ENCODE peak calls at places on chromosome 3, in five cellular contexts. W is HCT116, V is K562, H is H1, P is HepG2. C is an unnamed sample.
A peak's percentile ranks its signal among the peaks of the same experiment; 100 is the strongest.

GRCh38 chr3:171453175-171453868 is 6.9 kb downstream of the TNIK start:
- DNase-seq in W (no peak), V (peak; percentile 69), H (peak; percentile 83), P (no peak), C (no peak)

GRCh38 chr3:147699175-147699838 is 290.1 kb downstream of the ZIC1 start:
- DNase-seq in W (peak; percentile 3), V (no peak), H (no peak), P (no peak), C (no peak)

GRCh38 chr3:151751161-151751560 is 17.4 kb downstream of the AADACL2 start:
- DNase-seq in W (no peak), V (no peak), H (no peak), P (no peak), C (no peak)

GRCh38 chr3:18544135-18544534 is 119.0 kb upstream of the SATB1 start:
- DNase-seq in W (no peak), V (no peak), H (no peak), P (no peak), C (peak; percentile 16)

GRCh38 chr3:17645074-17645698 is 97.2 kb downstream of the TBC1D5 start:
- DNase-seq in W (peak; percentile 43), V (peak; percentile 75), H (no peak), P (peak; percentile 67), C (peak; percentile 28)

GRCh38 chr3:74370342-74370741 is 244.1 kb downstream of the CNTN3 start:
- DNase-seq in W (no peak), V (no peak), H (no peak), P (no peak), C (no peak)

GRCh38 chr3:156509209-156510174 is 45.4 kb downstream of the SSR3 start:
- DNase-seq in W (peak; percentile 37), V (peak; percentile 57), H (no peak), P (peak; percentile 18), C (peak; percentile 63)

GRCh38 chr3:159804726-159805410 is 183.8 kb upstream of the IL12A start:
- DNase-seq in W (peak; percentile 60), V (peak; percentile 65), H (peak; percentile 61), P (peak; percentile 73), C (peak; percentile 71)

GRCh38 chr3:33848624-33849347 is 50.4 kb downstream of the PDCD6IP start:
- DNase-seq in W (no peak), V (no peak), H (no peak), P (peak; percentile 43), C (no peak)

GRCh38 chr3:52197842-52198625 is at the start of gene ALAS1:
- DNase-seq in W (peak; percentile 65), V (peak; percentile 93), H (peak; percentile 98), P (peak; percentile 82), C (peak; percentile 99)

GRCh38 chr3:12967751-12968209 is 105.4 kb downstream of the IQSEC1 start:
- DNase-seq in W (peak; percentile 66), V (peak; percentile 92), H (peak; percentile 87), P (peak; percentile 88), C (peak; percentile 100)

GRCh38 chr3:16112910-16113504 is 61.5 kb upstream of the GALNT15 start:
- DNase-seq in W (no peak), V (no peak), H (no peak), P (no peak), C (no peak)

GRCh38 chr3:99817047-99817436 is 620 bp upstream of the CMSS1 start:
- DNase-seq in W (no peak), V (peak; percentile 26), H (peak; percentile 51), P (no peak), C (peak; percentile 38)

GRCh38 chr3:157662171-157662570 is 159.0 kb upstream of the VEPH1 start:
- DNase-seq in W (no peak), V (no peak), H (no peak), P (no peak), C (no peak)

GRCh38 chr3:194404365-194405140 is 5.5 kb upstream of the GP5 start:
- DNase-seq in W (peak; percentile 49), V (peak; percentile 73), H (no peak), P (peak; percentile 52), C (no peak)

GRCh38 chr3:145963111-145963510 is 197.9 kb downstream of the PLOD2 start:
- DNase-seq in W (no peak), V (no peak), H (no peak), P (no peak), C (no peak)

GRCh38 chr3:45701167-45701867 is 12.1 kb downstream of the SACM1L start:
- DNase-seq in W (no peak), V (no peak), H (no peak), P (no peak), C (no peak)

GRCh38 chr3:149603126-149604074 is 54.4 kb downstream of the WWTR1 start:
- DNase-seq in W (no peak), V (no peak), H (no peak), P (no peak), C (no peak)

GRCh38 chr3:70360985-70361384 is 48.5 kb upstream of the MDFIC2 start:
- DNase-seq in W (no peak), V (no peak), H (no peak), P (no peak), C (no peak)

GRCh38 chr3:16370872-16371740 is 106.1 kb downstream of the OXNAD1 start:
- DNase-seq in W (no peak), V (peak; percentile 12), H (no peak), P (no peak), C (no peak)

GRCh38 chr3:9746330-9746729 is 3.4 kb upstream of the OGG1 start:
- DNase-seq in W (no peak), V (no peak), H (no peak), P (no peak), C (no peak)

GRCh38 chr3:172179680-172180399 is 140.5 kb downstream of the FNDC3B start:
- DNase-seq in W (no peak), V (peak; percentile 60), H (no peak), P (peak; percentile 97), C (no peak)

GRCh38 chr3:9302425-9303181 is 53.2 kb upstream of the SRGAP3 start:
- DNase-seq in W (peak; percentile 56), V (peak; percentile 87), H (peak; percentile 93), P (peak; percentile 64), C (peak; percentile 88)

GRCh38 chr3:142152349-142152748 is 3.0 kb upstream of the TFDP2 start:
- DNase-seq in W (no peak), V (no peak), H (no peak), P (peak; percentile 27), C (peak; percentile 20)

GRCh38 chr3:14329116-14329830 is 73.1 kb upstream of the SLC6A6 start:
- DNase-seq in W (no peak), V (no peak), H (no peak), P (no peak), C (no peak)

DNA sequence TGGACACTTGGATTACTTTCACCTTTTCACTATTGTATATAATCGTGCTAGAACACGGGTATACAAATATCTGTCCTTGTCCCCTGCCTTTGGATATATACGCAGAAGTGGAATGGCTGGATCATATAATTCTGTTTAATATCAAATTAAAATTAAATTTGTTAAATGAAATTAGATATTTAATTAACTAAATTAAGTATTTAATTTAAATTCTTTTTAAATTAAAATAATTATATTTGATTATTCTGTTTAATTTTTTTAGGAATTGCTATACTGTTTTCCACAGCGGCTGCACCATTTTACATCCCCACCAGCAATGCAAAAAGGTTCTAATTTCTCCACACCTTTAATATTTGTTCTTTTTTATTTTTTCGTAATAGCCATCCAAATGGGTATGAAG is 84.3 kb downstream of the DOCK3 start:
- DNase-seq in W (no peak), V (no peak), H (no peak), P (no peak), C (no peak)
- TF ChIP-seq JUND in W (no peak), V (no peak), H (no peak), P (no peak), C (no peak)

GRCh38 chr3:134371542-134372324 is 2.5 kb downstream of the AMOTL2 start:
- DNase-seq in W (no peak), V (no peak), H (no peak), P (no peak), C (no peak)
- TF ChIP-seq CTCF in W (peak; percentile 21), V (no peak), H (no peak), P (no peak), C (peak; percentile 23)

DNA sequence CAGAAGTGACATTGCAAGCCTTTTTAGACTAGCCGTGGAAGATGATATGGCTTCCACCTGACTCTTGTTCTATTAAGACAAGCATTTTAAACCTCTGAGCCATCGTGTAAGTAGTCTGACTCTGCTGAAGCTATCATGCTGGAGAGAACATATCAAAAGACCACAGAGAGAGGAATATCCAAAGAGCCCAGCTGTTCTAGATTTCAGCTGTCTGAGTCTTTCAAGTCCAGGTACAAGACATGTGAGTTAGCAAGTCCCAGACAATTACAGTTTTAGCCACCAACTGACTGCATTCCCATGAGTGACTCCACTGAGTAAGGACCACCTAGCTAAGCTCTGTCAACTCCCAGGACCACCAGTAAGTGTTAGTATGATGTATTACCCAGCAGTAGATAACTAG is 516.9 kb upstream of the NAALADL2 start:
- DNase-seq in W (no peak), V (no peak), H (no peak), P (no peak), C (no peak)
- H3K4me1 ChIP-seq in W (no peaks in the 10 kb centered on the region), V (no peaks in the 10 kb centered on the region), H (no peaks in the 10 kb centered on the region), P (no peaks in the 10 kb centered on the region), C (no peaks in the 10 kb centered on the region)

GRCh38 chr3:183491109-183491922 is 62.9 kb upstream of the MCF2L2 start:
- DNase-seq in W (no peak), V (no peak), H (peak; percentile 45), P (no peak), C (no peak)

GRCh38 chr3:183488343-183488742 is 59.9 kb upstream of the MCF2L2 start:
- DNase-seq in W (no peak), V (no peak), H (peak; percentile 32), P (no peak), C (no peak)

GRCh38 chr3:183490653-183491052 is 62.2 kb upstream of the MCF2L2 start:
- DNase-seq in W (no peak), V (peak; percentile 61), H (peak; percentile 44), P (peak; percentile 78), C (no peak)

GRCh38 chr3:183490211-183490601 is 61.8 kb upstream of the MCF2L2 start:
- DNase-seq in W (no peak), V (no peak), H (peak; percentile 44), P (no peak), C (no peak)

GRCh38 chr3:183489455-183490210 is 61.2 kb upstream of the MCF2L2 start:
- DNase-seq in W (no peak), V (no peak), H (no peak), P (no peak), C (no peak)
- TF ChIP-seq JUND in W (no peak), V (no peak), H (no peak), P (no peak), C (no peak)

GRCh38 chr3:139281512-139282196 is 62.2 kb upstream of the MRPS22 start:
- DNase-seq in W (no peak), V (no peak), H (no peak), P (no peak), C (peak; percentile 53)
- TF ChIP-seq CTCF in W (no peak), V (no peak), H (no peak), P (no peak), C (no peak)